ENCODE peak calls at places on chromosome 1, in four cellular contexts. X is K562, Z is GM12891, R is GM12878. N is an unnamed sample.

GRCh38 chr1:209057083-209057482 is 526.4 kb upstream of the CAMK1G start:
- DNase-seq in X (no peak), Z (no peak), R (no peak), N (no peak)

GRCh38 chr1:228374711-228375577 is 31.7 kb downstream of the TRIM11 start:
- DNase-seq in X (no peak), Z (no peak), R (no peak), N (no peak)

GRCh38 chr1:211036701-211037494 is 97.0 kb downstream of the KCNH1 start:
- DNase-seq in X (peak), Z (no peak), R (no peak), N (no peak)

GRCh38 chr1:111471012-111471411 is 2.8 kb upstream of the C1orf162 start:
- DNase-seq in X (no peak), Z (no peak), R (peak), N (peak)

GRCh38 chr1:79638382-79638781 is 631.9 kb upstream of the ADGRL4 start:
- DNase-seq in X (no peak), Z (no peak), R (no peak), N (no peak)

GRCh38 chr1:23330846-23331245 is 13.2 kb downstream of the HNRNPR start:
- DNase-seq in X (no peak), Z (no peak), R (no peak), N (no peak)

GRCh38 chr1:37069406-37069805 is 35.1 kb upstream of the GRIK3 start:
- DNase-seq in X (no peak), Z (no peak), R (no peak), N (no peak)

GRCh38 chr1:234781241-234782056 is 171.5 kb upstream of the IRF2BP2 start:
- DNase-seq in X (peak), Z (no peak), R (no peak), N (no peak)

GRCh38 chr1:165907256-165907857 is 79.9 kb downstream of the UCK2 start:
- DNase-seq in X (no peak), Z (no peak), R (no peak), N (no peak)

GRCh38 chr1:29860681-29861080 is 624.4 kb downstream of the PTPRU start:
- DNase-seq in X (no peak), Z (no peak), R (no peak), N (no peak)

GRCh38 chr1:224922404-224923164 is 6.9 kb upstream of the DNAH14 start:
- DNase-seq in X (peak), Z (no peak), R (peak), N (peak)

GRCh38 chr1:21022279-21023040 is 154.2 kb downstream of the EIF4G3 start:
- DNase-seq in X (peak), Z (peak), R (peak), N (peak)

GRCh38 chr1:5913078-5913845 is 79.0 kb downstream of the NPHP4 start:
- DNase-seq in X (no peak), Z (no peak), R (no peak), N (no peak)

GRCh38 chr1:113292660-113293626 is 97.4 kb upstream of the MAGI3 start:
- DNase-seq in X (no peak), Z (no peak), R (no peak), N (no peak)

GRCh38 chr1:177256153-177256814 is 85.5 kb downstream of the BRINP2 start:
- DNase-seq in X (peak), Z (peak), R (no peak), N (peak)

GRCh38 chr1:181161170-181161870 is 72.8 kb downstream of the IER5 start:
- DNase-seq in X (no peak), Z (no peak), R (no peak), N (peak)

GRCh38 chr1:181155339-181155738 is 66.8 kb downstream of the IER5 start:
- DNase-seq in X (no peak), Z (no peak), R (no peak), N (no peak)

GRCh38 chr1:181159451-181160151 is 71.1 kb downstream of the IER5 start:
- DNase-seq in X (no peak), Z (no peak), R (no peak), N (peak)

GRCh38 chr1:181163662-181164061 is 75.2 kb downstream of the IER5 start:
- DNase-seq in X (no peak), Z (no peak), R (no peak), N (no peak)

GRCh38 chr1:181160322-181160721 is 71.8 kb downstream of the IER5 start:
- DNase-seq in X (no peak), Z (no peak), R (no peak), N (no peak)
- TF ChIP-seq SPI1 in X (no peak), Z (no peak), R (no peak), N (no peak)

GRCh38 chr1:81878538-81878937 is 77.8 kb downstream of the ADGRL2 start:
- DNase-seq in X (no peak), Z (no peak), R (no peak), N (no peak)
- TF ChIP-seq POLR2AphosphoS5 in X (no peak), Z (no peak), R (no peak), N (no peak)

DNA sequence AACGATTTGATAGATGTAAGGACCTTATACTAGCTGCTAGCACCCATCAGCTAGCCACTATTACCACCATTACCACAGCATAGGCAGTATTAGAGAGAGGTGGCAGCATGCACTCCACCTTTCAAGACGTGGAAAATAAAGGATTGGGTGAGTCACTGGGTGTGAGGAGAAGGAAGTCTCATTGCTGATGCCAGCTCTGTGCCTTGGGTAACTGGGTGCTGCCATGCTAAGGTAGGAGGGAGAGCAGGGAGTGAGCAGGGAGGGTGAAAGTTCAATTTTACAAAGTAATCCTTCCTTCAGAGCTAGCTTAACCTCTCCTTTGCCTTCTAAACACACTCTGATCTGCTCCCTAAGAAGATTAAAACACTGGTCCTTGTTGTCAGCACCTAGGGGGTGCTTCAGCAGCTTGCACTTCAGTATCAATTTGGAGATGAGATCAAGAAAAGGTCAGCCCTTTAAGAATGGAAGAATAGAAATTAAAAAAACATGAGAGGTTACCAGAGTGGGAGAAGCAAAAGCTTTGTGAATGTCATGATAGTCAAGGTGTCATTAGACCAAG is 1.8 kb upstream of the LIN9 start:
- DNase-seq in X (peak), Z (no peak), R (no peak), N (no peak)
- TF ChIP-seq SPI1 in X (no peak), Z (no peak), R (no peak), N (no peak)

GRCh38 chr1:63782982-63783381 is 9.2 kb downstream of the ROR1 start:
- DNase-seq in X (no peak), Z (no peak), R (no peak), N (no peak)

GRCh38 chr1:63779872-63780271 is 6.1 kb downstream of the ROR1 start:
- DNase-seq in X (no peak), Z (no peak), R (no peak), N (no peak)

GRCh38 chr1:63777965-63778880 is 4.4 kb downstream of the ROR1 start:
- DNase-seq in X (no peak), Z (no peak), R (no peak), N (no peak)

GRCh38 chr1:63779338-63779819 is 5.6 kb downstream of the ROR1 start:
- DNase-seq in X (no peak), Z (no peak), R (no peak), N (no peak)

DNA sequence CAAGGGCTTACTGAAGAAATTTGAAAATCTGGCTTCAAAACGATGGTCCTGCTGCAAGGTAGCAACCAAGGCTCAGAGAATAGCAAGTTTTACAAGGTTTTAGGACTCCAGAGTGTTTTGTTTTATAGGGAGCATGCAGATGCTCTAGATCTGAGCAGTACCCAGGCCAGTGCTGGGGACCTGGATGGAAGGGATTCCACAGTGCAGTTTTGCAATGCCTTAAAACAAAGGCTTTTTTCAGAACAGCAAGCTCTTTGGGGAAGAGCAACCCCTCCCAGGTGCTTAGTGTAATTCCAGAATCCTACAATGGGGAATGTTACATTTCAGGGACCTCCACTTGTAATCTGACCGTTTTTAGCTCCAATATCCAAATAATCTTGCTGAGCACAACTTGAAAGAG is 6.7 kb downstream of the ROR1 start:
- DNase-seq in X (no peak), Z (no peak), R (no peak), N (no peak)
- TF ChIP-seq POLR2AphosphoS5 in X (no peak), Z (no peak), R (no peak), N (no peak)

DNA sequence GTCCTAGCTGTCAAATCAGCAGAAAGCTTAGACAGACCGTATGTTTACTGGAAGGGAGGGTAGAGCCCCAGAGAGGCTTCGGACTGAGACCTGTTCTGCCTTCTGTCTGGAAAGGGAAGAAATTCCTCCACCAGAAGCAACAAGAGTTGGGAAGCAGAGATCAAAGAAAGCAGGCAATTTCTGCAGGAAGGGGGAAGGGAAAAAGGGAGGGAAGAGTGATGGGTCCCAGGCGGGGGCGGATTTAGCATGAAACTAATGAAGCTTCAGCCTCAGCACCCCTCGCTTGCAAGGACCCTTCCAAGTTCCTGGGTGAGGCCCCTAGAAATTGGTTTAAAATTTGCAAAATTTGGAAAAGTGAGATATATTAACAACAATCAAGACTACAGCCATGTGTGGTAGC is 26.6 kb upstream of the FAM20B start:
- DNase-seq in X (no peak), Z (no peak), R (no peak), N (no peak)
- TF ChIP-seq SPI1 in X (no peak), Z (no peak), R (no peak), N (no peak)

DNA sequence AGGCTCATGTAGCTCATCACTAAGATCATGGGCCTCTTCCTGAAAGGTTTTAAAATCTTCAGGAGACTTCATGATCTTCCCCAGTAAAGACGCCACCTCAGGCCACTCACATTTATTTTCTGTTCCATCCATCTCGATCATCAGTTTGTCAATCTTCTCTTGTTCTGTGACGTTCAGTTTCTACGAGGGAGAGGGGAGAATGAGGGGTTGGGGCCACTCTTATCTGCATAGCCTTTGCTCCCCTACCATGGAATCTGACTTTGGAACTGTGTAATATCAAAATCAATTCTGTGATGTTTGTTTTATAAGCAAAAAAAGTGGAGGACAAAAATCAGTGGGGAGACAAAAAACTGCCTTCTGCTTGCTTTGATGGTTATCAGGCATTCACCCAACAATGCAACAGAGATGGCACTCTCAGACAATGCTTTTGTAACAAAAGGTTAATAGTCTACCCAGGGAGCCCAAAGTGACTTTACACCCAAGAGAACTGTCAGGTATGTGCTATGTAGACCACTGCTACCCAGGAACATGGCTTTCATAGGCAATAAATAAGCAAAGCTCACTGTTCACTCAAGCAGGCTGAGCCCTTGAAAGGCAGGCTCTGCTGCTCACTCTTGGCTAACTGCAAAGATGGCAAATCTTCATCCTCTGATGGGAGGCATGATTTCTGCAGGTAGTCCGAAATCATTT is 10.5 kb downstream of the ENO1 start:
- DNase-seq in X (no peak), Z (no peak), R (no peak), N (no peak)
- TF ChIP-seq POLR2AphosphoS5 in X (peak), Z (peak), R (peak), N (peak)

GRCh38 chr1:42983253-42983652 is 24.6 kb upstream of the SLC2A1 start:
- DNase-seq in X (no peak), Z (no peak), R (no peak), N (no peak)
- TF ChIP-seq SPI1 in X (no peak), Z (no peak), R (no peak), N (no peak)

N was measured in HL-60.